ENCODE peak calls at places on chromosomes 3 and 15, in five cellular contexts. N, B, O, Q and F are unnamed samples.

GRCh38 chr3:14921811-14922705 is 25.3 kb upstream of the NR2C2 start:
- DNase-seq in B (no peak), N (no peak), O (no peak), Q (no peak), F (no peak)

GRCh38 chr3:79250746-79251145 is 517.1 kb downstream of the ROBO1 start:
- DNase-seq in B (no peak), Q (no peak), N (no peak), O (no peak), F (no peak)

GRCh38 chr15:77528290-77528967 is 104.3 kb downstream of the LINGO1 start:
- DNase-seq in O (no peak), Q (no peak), N (no peak), B (no peak), F (no peak)

GRCh38 chr3:159620873-159621272 is 367.8 kb upstream of the IL12A start:
- DNase-seq in Q (no peak), N (no peak), O (peak), B (peak), F (no peak)

GRCh38 chr15:83581381-83581780 is 72.5 kb upstream of the ADAMTSL3 start:
- DNase-seq in O (no peak), N (no peak), B (no peak), Q (no peak), F (no peak)

GRCh38 chr3:15052335-15053242 is 12.5 kb downstream of the MRPS25 start:
- DNase-seq in N (no peak), B (no peak), O (no peak), Q (no peak), F (no peak)

GRCh38 chr3:128421439-128421836 is 45.3 kb downstream of the DNAJB8 start:
- DNase-seq in O (no peak), B (no peak), N (no peak), Q (no peak), F (no peak)

GRCh38 chr15:68595260-68595564 is 16.4 kb downstream of the CORO2B start:
- DNase-seq in B (no peak), N (no peak), O (no peak), Q (no peak), F (no peak)

GRCh38 chr3:177487635-177488186 is 290.4 kb upstream of the TBL1XR1 start:
- DNase-seq in N (no peak), O (no peak), Q (no peak), B (no peak), F (no peak)

GRCh38 chr15:25465835-25466234 is 27.0 kb upstream of the UBE3A start:
- DNase-seq in O (no peak), B (no peak), Q (no peak), N (no peak), F (no peak)

GRCh38 chr3:30894521-30895289 is at the start of gene GADL1:
- DNase-seq in N (peak), O (no peak), Q (no peak), B (peak), F (no peak)